ENCODE peak calls at places on chromosomes 2 and 18, in nine cellular contexts. V is iPS DF 6.9, L is fibroblast of lung, R is PC-9, C is heart right ventricle, B is upper lobe of right lung, O is aorta, J is left lung, N is lung. X is an unnamed sample.

GRCh38 chr2:43405829-43406228 is 179.4 kb upstream of the ZFP36L2 start:
- DNase-seq in V (no peak), L (peak; percentile 29), R (no peak), C (no peak), B (no peak), O (no peak), J (no peak), N (no peak), X (no peak)

GRCh38 chr18:1018211-1018651 is 113.6 kb downstream of the ADCYAP1 start:
- DNase-seq in V (no peak), L (peak; percentile 51), R (no peak), C (no peak), B (no peak), O (no peak), J (no peak), N (no peak), X (no peak)

GRCh38 chr2:148299616-148300015 is 278.7 kb downstream of the MBD5 start:
- DNase-seq in V (no peak), L (no peak), R (no peak), C (no peak), B (no peak), O (no peak), J (no peak), N (no peak), X (no peak)

GRCh38 chr2:9984217-9984739 is 32.8 kb downstream of the GRHL1 start:
- DNase-seq in V (peak; percentile 39), L (peak; percentile 73), R (no peak), C (no peak), B (no peak), O (no peak), J (no peak), N (no peak), X (peak; percentile 20)

GRCh38 chr18:74918276-74918675 is 290.7 kb downstream of the PTGR3 start:
- DNase-seq in V (no peak), L (no peak), R (no peak), C (no peak), B (no peak), O (no peak), J (no peak), N (no peak), X (no peak)

GRCh38 chr2:33276868-33277503 is 199.5 kb upstream of the RASGRP3 start:
- DNase-seq in V (no peak), L (no peak), R (no peak), C (no peak), B (no peak), O (no peak), J (no peak), N (no peak), X (no peak)

GRCh38 chr2:68653538-68653982 is 10.2 kb downstream of the PROKR1 start:
- DNase-seq in V (no peak), L (peak; percentile 53), R (no peak), C (no peak), B (no peak), O (no peak), J (no peak), N (no peak), X (no peak)

GRCh38 chr2:224208034-224208433 is 168.9 kb upstream of the SERPINE2 start:
- DNase-seq in V (no peak), L (no peak), R (no peak), C (no peak), B (no peak), O (no peak), J (no peak), N (no peak), X (no peak)

GRCh38 chr2:89825034-89825433 is 1133.6 kb downstream of the RPIA start:
- DNase-seq in V (no peak), L (no peak), R (no peak), C (no peak), B (no peak), O (no peak), J (no peak), N (no peak), X (no peak)

GRCh38 chr2:159030674-159031380 is 62.4 kb downstream of the TANC1 start:
- DNase-seq in V (no peak), L (peak; percentile 86), R (peak; percentile 47), C (peak; percentile 43), B (no peak), O (no peak), J (no peak), N (peak; percentile 50), X (no peak)

GRCh38 chr2:191167766-191168165 is 17.0 kb upstream of the STAT4 start:
- DNase-seq in V (no peak), L (peak; percentile 95), R (no peak), C (no peak), B (no peak), O (no peak), J (no peak), N (no peak), X (no peak)
- H3K4me1 ChIP-seq in V (no peaks in the 10 kb centered on the region), L (peaks cover 34% of the 10 kb centered on the region), R (peaks cover 74% of the 10 kb centered on the region), C (peaks cover 43% of the 10 kb centered on the region), B (peaks cover 47% of the 10 kb centered on the region), O (peaks cover 26% of the 10 kb centered on the region), J (peaks cover 40% of the 10 kb centered on the region), N (no peaks in the 10 kb centered on the region), X (peaks cover 43% of the 10 kb centered on the region)

GRCh38 chr2:120736955-120737801 is 1.5 kb downstream of the GLI2 start:
- DNase-seq in V (no peak), L (peak; percentile 87), R (peak; percentile 45), C (peak; percentile 40), B (no peak), O (peak; percentile 89), J (no peak), N (peak; percentile 30), X (no peak)
- H3K4me3 ChIP-seq in V (peak overlapping the region; percentile 87), L (peak overlapping the region; percentile 51), R (peak overlapping the region; percentile 63), C (peak overlapping the region; percentile 61), B (peak overlapping the region; percentile 55), O (peak overlapping the region; percentile 0), J (peak overlapping the region; percentile 37), N (peak overlapping the region; percentile 8), X (peak overlapping the region; percentile 66)

GRCh38 chr18:48376934-48377333 is 32.2 kb downstream of the ZBTB7C start:
- DNase-seq in V (no peak), L (no peak), R (no peak), C (no peak), B (no peak), O (no peak), J (no peak), N (no peak), X (no peak)
- H3K27ac ChIP-seq in V (no peak overlapping the region), L (no peak overlapping the region), R (no peak overlapping the region), C (no peak overlapping the region), B (no peak overlapping the region), O (no peak overlapping the region), J (no peak overlapping the region), N (no peak overlapping the region), X (no peak overlapping the region)

GRCh38 chr2:29123584-29124349 is 8.6 kb downstream of the CLIP4 start:
- DNase-seq in V (no peak), L (peak; percentile 72), R (peak; percentile 67), C (no peak), B (no peak), O (no peak), J (no peak), N (no peak), X (no peak)
- H3K4me1 ChIP-seq in V (no peaks in the 10 kb centered on the region), L (peaks cover 4% of the 10 kb centered on the region), R (peaks cover 73% of the 10 kb centered on the region), C (peaks cover 22% of the 10 kb centered on the region), B (peaks cover 26% of the 10 kb centered on the region), O (peaks cover 9% of the 10 kb centered on the region), J (peaks cover 17% of the 10 kb centered on the region), N (peaks cover 2% of the 10 kb centered on the region), X (peaks cover 23% of the 10 kb centered on the region)

DNA sequence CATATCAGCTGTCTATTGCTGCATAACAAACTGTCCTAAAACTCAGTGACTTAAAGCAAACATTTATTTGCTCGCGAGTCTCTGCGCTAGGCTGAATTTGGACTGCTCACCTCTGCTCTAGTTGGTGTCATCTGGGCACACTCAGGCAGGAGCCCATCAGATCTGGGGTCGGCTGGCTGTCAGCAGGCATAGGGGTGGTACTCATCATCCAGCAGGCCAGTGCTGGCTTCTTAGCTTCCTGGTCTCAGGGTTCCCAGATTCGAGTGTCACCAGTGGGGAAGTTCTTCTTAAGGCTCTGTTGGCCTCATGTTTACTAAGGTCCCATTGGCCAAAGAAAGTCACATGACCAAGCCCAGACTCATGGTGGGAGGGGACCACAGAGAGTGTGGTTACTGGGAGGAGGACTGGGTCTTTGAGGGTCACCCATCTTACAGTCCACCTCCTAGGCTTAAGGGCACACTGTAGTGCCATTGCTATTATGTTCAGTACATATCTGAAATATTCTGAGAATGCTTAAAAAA is 71.6 kb upstream of the ATG16L1 start:
- DNase-seq in V (no peak), L (no peak), R (no peak), C (no peak), B (no peak), O (no peak), J (no peak), N (no peak), X (no peak)
- H3K4me3 ChIP-seq in V (no peak overlapping the region), L (no peak overlapping the region), R (no peak overlapping the region), C (no peak overlapping the region), B (no peak overlapping the region), O (no peak overlapping the region), J (no peak overlapping the region), N (no peak overlapping the region), X (no peak overlapping the region)

GRCh38 chr2:101768480-101769077 is 71.1 kb downstream of the MAP4K4 start:
- DNase-seq in V (no peak), L (no peak), R (no peak), C (no peak), B (no peak), O (no peak), J (no peak), N (no peak), X (no peak)

GRCh38 chr2:101766871-101767739 is 69.6 kb downstream of the MAP4K4 start:
- DNase-seq in V (no peak), L (peak; percentile 67), R (peak; percentile 60), C (no peak), B (no peak), O (no peak), J (no peak), N (no peak), X (no peak)

GRCh38 chr2:101763496-101764333 is 66.2 kb downstream of the MAP4K4 start:
- DNase-seq in V (no peak), L (no peak), R (no peak), C (no peak), B (no peak), O (no peak), J (no peak), N (no peak), X (no peak)

GRCh38 chr2:101762451-101763171 is 65.1 kb downstream of the MAP4K4 start:
- DNase-seq in V (no peak), L (no peak), R (peak; percentile 11), C (no peak), B (no peak), O (no peak), J (peak; percentile 31), N (no peak), X (no peak)

GRCh38 chr2:101766337-101766736 is 68.8 kb downstream of the MAP4K4 start:
- DNase-seq in V (no peak), L (no peak), R (no peak), C (no peak), B (no peak), O (no peak), J (no peak), N (no peak), X (no peak)
- H3K27ac ChIP-seq in V (no peak overlapping the region), L (peak overlapping the region; percentile 31), R (peak overlapping the region; percentile 73), C (peak overlapping the region; percentile 34), B (peak overlapping the region; percentile 53), O (no peak overlapping the region), J (peak overlapping the region; percentile 2), N (peak overlapping the region; percentile 72), X (no peak overlapping the region)